ENCODE peak calls at places on chromosome 16, in seven cellular contexts. C is brain microvascular endothelial cell; O is GM20000; X is kidney glomerular epithelial cell; V is ACHN; U is stimulated activated CD4-positive, alpha-beta T cell treated with anti-CD3 and anti-CD28 coated beads, Interleukin-1b, Interleukin-23, amount 100 ng/mL, for 1 hour; Y is nucleus accumbens. N is an unnamed sample.

GRCh38 chr16:85459529-85460251 is 153.4 kb upstream of the GSE1 start:
- DNase-seq in C (no peak), O (no peak), X (no peak), V (no peak), U (no peak), Y (no peak), N (no peak)

GRCh38 chr16:11586375-11586855 is 304 bp downstream of the LITAF start:
- DNase-seq in C (no peak), O (no peak), X (no peak), V (peak; percentile 11), U (no peak), Y (no peak), N (no peak)

GRCh38 chr16:3716831-3717234 is 491 bp downstream of the TRAP1 start:
- DNase-seq in C (peak; percentile 6), O (peak; percentile 58), X (no peak), V (peak; percentile 48), U (no peak), Y (no peak), N (peak; percentile 30)

GRCh38 chr16:75011634-75012307 is 12.9 kb downstream of the ZNRF1 start:
- DNase-seq in C (peak; percentile 88), O (peak; percentile 69), X (peak; percentile 70), V (peak; percentile 23), U (no peak), Y (peak; percentile 9), N (no peak)

GRCh38 chr16:22296225-22297113 is 740 bp upstream of the POLR3E start:
- DNase-seq in C (no peak), O (no peak), X (no peak), V (peak; percentile 20), U (no peak), Y (no peak), N (no peak)

GRCh38 chr16:89269805-89270665 is 52.5 kb downstream of the ZNF778 start:
- DNase-seq in C (no peak), O (no peak), X (no peak), V (no peak), U (no peak), Y (no peak), N (no peak)

GRCh38 chr16:20871935-20872815 is 28.0 kb downstream of the DCUN1D3 start:
- DNase-seq in C (no peak), O (no peak), X (no peak), V (no peak), U (no peak), Y (no peak), N (no peak)

GRCh38 chr16:27920391-27920891 is 143.1 kb downstream of the GSG1L start:
- DNase-seq in C (no peak), O (no peak), X (no peak), V (peak; percentile 25), U (no peak), Y (peak; percentile 6), N (peak; percentile 34)

GRCh38 chr16:72406390-72406789 is 234.4 kb upstream of the PMFBP1 start:
- DNase-seq in C (no peak), O (no peak), X (no peak), V (no peak), U (no peak), Y (no peak), N (no peak)

GRCh38 chr16:14460726-14461125 is 169.3 kb downstream of the PARN start:
- DNase-seq in C (no peak), O (no peak), X (no peak), V (no peak), U (no peak), Y (no peak), N (no peak)

GRCh38 chr16:56451753-56452689 is 667 bp downstream of the OGFOD1 start:
- DNase-seq in C (peak; percentile 32), O (peak; percentile 50), X (peak; percentile 55), V (peak; percentile 56), U (no peak), Y (no peak), N (peak; percentile 17)

GRCh38 chr16:66948034-66948821 is 12.8 kb upstream of the CES3 start:
- DNase-seq in C (no peak), O (no peak), X (no peak), V (peak; percentile 54), U (no peak), Y (no peak), N (no peak)